ENCODE peak calls at places on chromosome 5, in six cellular contexts. One of them, this sample, is unnamed.

GRCh38 chr5:26482817-26483375 is 555.5 kb downstream of the CDH9 start:
- DNase-seq in CD4-positive, alpha-beta T cell: no peak
- DNase-seq in caudate nucleus: no peak
- DNase-seq in Peyer's patch: no peak
- DNase-seq in tibial nerve: no peak
- DNase-seq in transverse colon: no peak
- DNase-seq in this sample: peak

GRCh38 chr5:66967826-66968262 is 228.8 kb downstream of the CD180 start:
- DNase-seq in Peyer's patch: no peak
- DNase-seq in transverse colon: no peak
- DNase-seq in caudate nucleus: no peak
- DNase-seq in CD4-positive, alpha-beta T cell: no peak
- DNase-seq in tibial nerve: no peak
- DNase-seq in this sample: no peak

GRCh38 chr5:1510151-1510561 is 13.6 kb downstream of the LPCAT1 start:
- DNase-seq in caudate nucleus: peak
- DNase-seq in tibial nerve: no peak
- DNase-seq in CD4-positive, alpha-beta T cell: no peak
- DNase-seq in Peyer's patch: no peak
- DNase-seq in transverse colon: peak
- DNase-seq in this sample: no peak

GRCh38 chr5:127072861-127073846 is at the start of gene C5orf63:
- DNase-seq in Peyer's patch: peak
- DNase-seq in CD4-positive, alpha-beta T cell: peak
- DNase-seq in transverse colon: peak
- DNase-seq in caudate nucleus: no peak
- DNase-seq in tibial nerve: peak
- DNase-seq in this sample: no peak

GRCh38 chr5:108726446-108727091 is 21.1 kb upstream of the FER start:
- DNase-seq in CD4-positive, alpha-beta T cell: no peak
- DNase-seq in transverse colon: no peak
- DNase-seq in tibial nerve: no peak
- DNase-seq in caudate nucleus: no peak
- DNase-seq in Peyer's patch: no peak
- DNase-seq in this sample: no peak

GRCh38 chr5:57779383-57780223 is 297.0 kb upstream of the ACTBL2 start:
- DNase-seq in Peyer's patch: no peak
- DNase-seq in transverse colon: no peak
- DNase-seq in caudate nucleus: peak
- DNase-seq in CD4-positive, alpha-beta T cell: no peak
- DNase-seq in tibial nerve: no peak
- DNase-seq in this sample: no peak

GRCh38 chr5:135635471-135635870 is 56.7 kb upstream of the CXCL14 start:
- DNase-seq in caudate nucleus: no peak
- DNase-seq in Peyer's patch: no peak
- DNase-seq in tibial nerve: no peak
- DNase-seq in transverse colon: no peak
- DNase-seq in CD4-positive, alpha-beta T cell: no peak
- DNase-seq in this sample: no peak

GRCh38 chr5:43085453-43085852 is 35.3 kb upstream of the ZNF131 start:
- DNase-seq in caudate nucleus: no peak
- DNase-seq in Peyer's patch: no peak
- DNase-seq in CD4-positive, alpha-beta T cell: no peak
- DNase-seq in tibial nerve: no peak
- DNase-seq in transverse colon: no peak
- DNase-seq in this sample: no peak

GRCh38 chr5:42360641-42361320 is 62.5 kb upstream of the GHR start:
- DNase-seq in caudate nucleus: no peak
- DNase-seq in CD4-positive, alpha-beta T cell: no peak
- DNase-seq in transverse colon: no peak
- DNase-seq in Peyer's patch: no peak
- DNase-seq in tibial nerve: no peak
- DNase-seq in this sample: no peak

GRCh38 chr5:133967124-133967523 is 1.3 kb downstream of the C5orf15 start:
- DNase-seq in tibial nerve: no peak
- DNase-seq in CD4-positive, alpha-beta T cell: no peak
- DNase-seq in caudate nucleus: no peak
- DNase-seq in Peyer's patch: no peak
- DNase-seq in transverse colon: no peak
- DNase-seq in this sample: no peak

GRCh38 chr5:66828551-66829421 is 232.6 kb downstream of the MAST4 start:
- DNase-seq in transverse colon: peak
- DNase-seq in tibial nerve: peak
- DNase-seq in CD4-positive, alpha-beta T cell: peak
- DNase-seq in Peyer's patch: peak
- DNase-seq in caudate nucleus: peak
- DNase-seq in this sample: peak

GRCh38 chr5:42950466-42951168 is 89.5 kb downstream of the ANXA2R start:
- DNase-seq in caudate nucleus: no peak
- DNase-seq in CD4-positive, alpha-beta T cell: peak
- DNase-seq in transverse colon: peak
- DNase-seq in Peyer's patch: peak
- DNase-seq in tibial nerve: peak
- DNase-seq in this sample: no peak

GRCh38 chr5:144230806-144231205 is 60.1 kb downstream of the KCTD16 start:
- DNase-seq in tibial nerve: no peak
- DNase-seq in Peyer's patch: no peak
- DNase-seq in CD4-positive, alpha-beta T cell: no peak
- DNase-seq in caudate nucleus: no peak
- DNase-seq in transverse colon: peak
- DNase-seq in this sample: no peak

DNA sequence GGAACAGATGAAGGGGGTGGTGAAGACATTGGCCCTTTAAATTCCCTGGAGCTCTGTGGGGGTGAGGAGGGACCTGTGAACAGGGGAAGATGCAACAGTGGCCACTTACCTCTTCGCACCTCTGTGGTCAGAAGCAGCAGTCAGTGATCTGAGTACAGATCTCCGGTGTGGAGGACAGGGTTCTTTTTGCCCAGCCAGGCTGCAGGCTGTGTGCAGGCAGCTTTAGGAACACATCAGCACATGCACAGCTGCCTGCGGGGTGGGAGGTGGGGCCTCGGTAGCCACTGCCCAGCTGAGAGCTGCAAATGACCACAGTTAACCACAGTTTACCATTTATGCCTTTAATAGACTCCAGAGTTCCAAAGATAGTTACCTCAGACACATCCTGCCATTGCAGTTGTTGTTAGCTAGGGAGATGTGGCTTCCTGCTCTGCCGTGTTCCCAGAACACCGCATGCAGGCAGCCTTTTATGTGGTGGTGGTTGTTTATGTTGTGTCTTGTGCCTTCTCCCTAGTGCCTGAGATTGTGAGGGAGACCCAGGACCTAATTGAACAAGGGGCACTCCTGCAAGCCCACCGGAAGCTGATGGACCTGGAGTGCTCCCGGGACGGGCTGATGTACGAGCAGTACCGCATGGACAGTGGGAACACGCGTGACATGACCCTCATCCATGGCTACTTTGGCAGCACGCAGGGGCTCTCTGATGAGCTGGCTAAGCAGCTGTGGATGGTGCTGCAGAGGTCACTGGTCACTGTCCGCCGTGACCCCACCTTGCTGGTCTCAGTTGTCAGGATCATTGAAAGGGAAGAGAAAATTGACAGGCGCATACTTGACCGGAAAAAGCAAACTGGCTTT is 10.1 kb downstream of the EXOC3 start:
- DNase-seq in transverse colon: peak
- DNase-seq in Peyer's patch: peak
- DNase-seq in tibial nerve: no peak
- DNase-seq in caudate nucleus: no peak
- DNase-seq in CD4-positive, alpha-beta T cell: no peak
- DNase-seq in this sample: no peak
- H3K27ac ChIP-seq in transverse colon: no peak
- H3K27ac ChIP-seq in Peyer's patch: no peak
- H3K27ac ChIP-seq in tibial nerve: no peak
- H3K27ac ChIP-seq in caudate nucleus: no peak
- H3K27ac ChIP-seq in CD4-positive, alpha-beta T cell: no peak
- H3K27ac ChIP-seq in this sample: no peak

GRCh38 chr5:59161206-59162105 is 578.6 kb downstream of the RAB3C start:
- DNase-seq in Peyer's patch: no peak
- DNase-seq in caudate nucleus: no peak
- DNase-seq in transverse colon: no peak
- DNase-seq in tibial nerve: no peak
- DNase-seq in CD4-positive, alpha-beta T cell: no peak
- DNase-seq in this sample: no peak
- H3K27ac ChIP-seq in Peyer's patch: no peak
- H3K27ac ChIP-seq in caudate nucleus: no peak
- H3K27ac ChIP-seq in transverse colon: no peak
- H3K27ac ChIP-seq in tibial nerve: no peak
- H3K27ac ChIP-seq in CD4-positive, alpha-beta T cell: no peak
- H3K27ac ChIP-seq in this sample: no peak

DNA sequence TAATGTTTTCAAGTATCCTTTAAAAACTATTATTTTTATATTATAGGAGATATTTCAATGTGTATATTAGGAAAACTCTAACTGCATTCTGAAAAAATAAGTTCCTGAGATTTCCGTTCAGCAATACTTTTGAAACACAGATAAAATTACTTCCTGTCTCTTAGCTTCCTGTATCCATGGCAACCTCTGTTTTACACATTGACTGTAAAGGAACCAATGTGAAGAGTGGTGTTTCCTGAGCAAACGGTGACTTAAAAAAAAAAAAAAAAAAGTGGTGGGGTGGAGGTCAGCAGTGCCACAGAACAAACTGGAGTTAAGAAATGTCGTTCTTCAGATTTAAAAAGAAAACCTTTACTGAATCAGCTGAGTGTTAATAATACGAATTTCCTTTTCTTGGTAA is at the start of gene LRRC70:
- DNase-seq in Peyer's patch: no peak
- DNase-seq in transverse colon: no peak
- DNase-seq in CD4-positive, alpha-beta T cell: no peak
- DNase-seq in tibial nerve: no peak
- DNase-seq in caudate nucleus: no peak
- DNase-seq in this sample: no peak
- H3K27ac ChIP-seq in Peyer's patch: no peak
- H3K27ac ChIP-seq in transverse colon: no peak
- H3K27ac ChIP-seq in CD4-positive, alpha-beta T cell: peak
- H3K27ac ChIP-seq in tibial nerve: no peak
- H3K27ac ChIP-seq in caudate nucleus: no peak
- H3K27ac ChIP-seq in this sample: no peak

DNA sequence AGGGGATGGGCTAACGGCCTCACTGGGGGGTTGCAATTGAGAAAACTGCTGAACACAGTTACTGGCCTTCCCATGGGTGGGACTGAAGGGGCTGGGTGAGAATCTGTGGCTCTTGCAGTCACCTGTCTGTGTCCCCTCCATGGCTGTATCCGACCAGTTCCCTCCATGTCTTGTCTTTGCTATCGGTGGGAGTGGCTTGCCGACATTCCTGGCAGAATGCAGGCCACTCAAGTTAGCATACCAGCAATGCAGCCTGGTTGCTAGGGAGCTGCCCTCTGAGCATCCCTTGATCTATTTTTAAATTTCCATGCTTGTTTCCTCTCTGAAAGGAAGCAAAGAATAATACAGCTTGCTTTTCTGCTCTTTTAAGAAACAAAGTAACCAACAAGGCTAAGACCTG is 1509.7 kb upstream of the WWC1 start:
- DNase-seq in tibial nerve: no peak
- DNase-seq in CD4-positive, alpha-beta T cell: no peak
- DNase-seq in transverse colon: no peak
- DNase-seq in caudate nucleus: no peak
- DNase-seq in Peyer's patch: no peak
- DNase-seq in this sample: no peak
- H3K27ac ChIP-seq in tibial nerve: no peak
- H3K27ac ChIP-seq in CD4-positive, alpha-beta T cell: no peak
- H3K27ac ChIP-seq in transverse colon: no peak
- H3K27ac ChIP-seq in caudate nucleus: no peak
- H3K27ac ChIP-seq in Peyer's patch: no peak
- H3K27ac ChIP-seq in this sample: no peak

DNA sequence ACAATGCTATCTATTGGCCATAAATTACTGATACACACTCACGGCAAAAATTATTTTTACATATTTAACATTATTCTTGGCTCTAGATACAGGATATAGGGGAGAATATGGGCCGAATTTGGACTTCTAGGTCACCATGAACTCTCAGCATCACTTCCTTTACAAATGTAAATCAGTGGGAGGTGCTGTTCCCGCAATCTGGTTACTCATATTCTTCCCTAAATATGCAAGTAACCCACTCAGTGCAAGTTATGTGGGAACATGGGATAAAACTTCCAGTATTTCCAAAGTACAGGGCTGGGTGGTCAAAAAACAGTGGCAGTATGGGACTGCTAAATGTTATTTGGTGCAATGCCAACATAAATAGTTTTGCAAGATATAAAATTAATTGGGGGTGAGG is 145.6 kb downstream of the PPP2R2B start:
- DNase-seq in caudate nucleus: no peak
- DNase-seq in Peyer's patch: no peak
- DNase-seq in transverse colon: no peak
- DNase-seq in CD4-positive, alpha-beta T cell: no peak
- DNase-seq in tibial nerve: no peak
- DNase-seq in this sample: no peak
- H3K27ac ChIP-seq in caudate nucleus: no peak
- H3K27ac ChIP-seq in Peyer's patch: no peak
- H3K27ac ChIP-seq in transverse colon: no peak
- H3K27ac ChIP-seq in CD4-positive, alpha-beta T cell: no peak
- H3K27ac ChIP-seq in tibial nerve: no peak
- H3K27ac ChIP-seq in this sample: no peak

DNA sequence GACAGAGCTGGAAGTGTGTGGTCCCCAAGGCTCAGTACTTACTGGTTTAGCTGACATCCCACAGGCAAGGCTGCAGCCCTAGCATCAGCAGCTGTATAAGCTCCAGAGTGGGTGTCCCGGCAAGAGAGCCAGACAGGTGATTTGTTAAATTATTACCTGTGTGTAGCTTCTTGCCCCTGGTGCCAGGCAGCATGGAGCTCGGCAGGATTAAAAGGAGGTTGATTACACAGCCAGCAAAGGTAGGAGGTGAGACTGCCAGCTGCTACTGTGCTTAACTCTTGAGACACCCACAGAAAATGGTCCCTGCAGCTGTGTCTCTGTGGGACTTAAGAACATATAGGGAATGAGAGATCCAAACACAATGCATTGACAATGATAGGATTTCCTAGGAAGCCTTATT is 54.2 kb downstream of the ARHGAP26 start:
- DNase-seq in CD4-positive, alpha-beta T cell: no peak
- DNase-seq in caudate nucleus: no peak
- DNase-seq in transverse colon: no peak
- DNase-seq in tibial nerve: no peak
- DNase-seq in Peyer's patch: no peak
- DNase-seq in this sample: no peak
- H3K27ac ChIP-seq in CD4-positive, alpha-beta T cell: no peak
- H3K27ac ChIP-seq in caudate nucleus: no peak
- H3K27ac ChIP-seq in transverse colon: peak
- H3K27ac ChIP-seq in tibial nerve: no peak
- H3K27ac ChIP-seq in Peyer's patch: no peak
- H3K27ac ChIP-seq in this sample: no peak